ENCODE peak calls at places on chromosomes 1 and 21, in eight cellular contexts. V is fibroblast of gingiva; I is pancreas; L is effector CD4-positive, alpha-beta T cell; K is stimulated activated naive B cell treated with anti-CD40 and anti-IgM and Interleukin-4, amounts not matched to agents 10 μg/mL and 1 μg/mL and 100 μg/mL, for 72 hours; O is neural crest cell; S is astrocyte; J is T-helper 2 cell. N is an unnamed sample.

GRCh38 chr1:53616511-53616910 is 122.5 kb downstream of the GLIS1 start:
- DNase-seq in V (no peak), I (no peak), L (no peak), K (no peak), O (no peak), S (no peak), J (no peak), N (no peak)

GRCh38 chr1:85201340-85202091 is 700 bp upstream of the SYDE2 start:
- DNase-seq in V (peak; percentile 48), I (peak; percentile 72), L (peak; percentile 62), K (peak; percentile 26), O (peak; percentile 67), S (peak; percentile 44), J (peak; percentile 80), N (peak; percentile 11)

GRCh38 chr1:29237906-29238600 is 1.7 kb downstream of the PTPRU start:
- DNase-seq in V (peak; percentile 30), I (no peak), L (no peak), K (no peak), O (peak; percentile 36), S (no peak), J (peak; percentile 45), N (no peak)

GRCh38 chr1:179447489-179447888 is 81.7 kb downstream of the AXDND1 start:
- DNase-seq in V (no peak), I (no peak), L (no peak), K (no peak), O (no peak), S (no peak), J (peak; percentile 8), N (no peak)

GRCh38 chr1:185733818-185734709 is at the start of gene HMCN1:
- DNase-seq in V (peak; percentile 49), I (peak; percentile 62), L (no peak), K (no peak), O (peak; percentile 59), S (peak; percentile 58), J (no peak), N (peak; percentile 33)

GRCh38 chr1:32353886-32354570 is 8.3 kb downstream of the FAM229A start:
- DNase-seq in V (peak; percentile 43), I (no peak), L (no peak), K (no peak), O (no peak), S (peak; percentile 46), J (no peak), N (no peak)

GRCh38 chr1:8571200-8571984 is 246.0 kb downstream of the RERE start:
- DNase-seq in V (peak; percentile 46), I (peak; percentile 47), L (no peak), K (no peak), O (no peak), S (peak; percentile 32), J (no peak), N (no peak)

GRCh38 chr1:17909634-17910033 is 154.5 kb downstream of the ACTL8 start:
- DNase-seq in V (peak; percentile 12), I (peak; percentile 26), L (no peak), K (no peak), O (peak; percentile 6), S (no peak), J (no peak), N (no peak)

GRCh38 chr1:26993237-26994019 is at the start of gene TRNP1:
- DNase-seq in V (peak; percentile 86), I (peak; percentile 78), L (peak; percentile 59), K (peak; percentile 45), O (peak; percentile 73), S (peak; percentile 45), J (peak; percentile 66), N (peak; percentile 29)

GRCh38 chr1:203217668-203218067 is 11.8 kb downstream of the CHIT1 start:
- DNase-seq in V (no peak), I (no peak), L (no peak), K (no peak), O (no peak), S (no peak), J (no peak), N (no peak)

GRCh38 chr1:180181048-180181447 is 26.4 kb downstream of the QSOX1 start:
- DNase-seq in V (no peak), I (no peak), L (no peak), K (no peak), O (peak; percentile 49), S (no peak), J (peak; percentile 12), N (no peak)

GRCh38 chr1:200619894-200620272 is 668 bp downstream of the KIF14 start:
- DNase-seq in V (no peak), I (no peak), L (no peak), K (no peak), O (no peak), S (no peak), J (no peak), N (no peak)

GRCh38 chr1:21904725-21905520 is 32.2 kb downstream of the HSPG2 start:
- DNase-seq in V (peak; percentile 24), I (peak; percentile 88), L (no peak), K (no peak), O (no peak), S (peak; percentile 97), J (peak; percentile 10), N (no peak)

GRCh38 chr1:70334436-70334835 is 20.1 kb downstream of the ANKRD13C start:
- DNase-seq in V (no peak), I (no peak), L (no peak), K (no peak), O (no peak), S (no peak), J (no peak), N (no peak)

GRCh38 chr1:152035406-152036315 is 1.1 kb downstream of the S100A11 start:
- DNase-seq in V (no peak), I (no peak), L (no peak), K (no peak), O (no peak), S (no peak), J (peak; percentile 61), N (no peak)

GRCh38 chr1:44225761-44226160 is 12.5 kb downstream of the DMAP1 start:
- DNase-seq in V (no peak), I (no peak), L (no peak), K (no peak), O (no peak), S (no peak), J (no peak), N (no peak)

GRCh38 chr1:22708777-22709176 is 1.9 kb upstream of the EPHB2 start:
- DNase-seq in V (no peak), I (no peak), L (no peak), K (no peak), O (no peak), S (no peak), J (no peak), N (no peak)

GRCh38 chr1:236311040-236311439 is 29.3 kb upstream of the ERO1B start:
- DNase-seq in V (no peak), I (no peak), L (no peak), K (no peak), O (no peak), S (no peak), J (no peak), N (no peak)

GRCh38 chr1:241706967-241707366 is 54.9 kb downstream of the WDR64 start:
- DNase-seq in V (peak; percentile 47), I (no peak), L (no peak), K (no peak), O (no peak), S (peak; percentile 39), J (peak; percentile 11), N (no peak)

GRCh38 chr1:160085686-160086089 is 4.3 kb downstream of the KCNJ9 start:
- DNase-seq in V (peak; percentile 54), I (peak; percentile 65), L (peak; percentile 62), K (peak; percentile 60), O (peak; percentile 84), S (peak; percentile 15), J (peak; percentile 76), N (peak; percentile 90)

GRCh38 chr1:151596166-151596933 is 15.5 kb upstream of the SNX27 start:
- DNase-seq in V (no peak), I (peak; percentile 66), L (no peak), K (no peak), O (no peak), S (peak; percentile 65), J (no peak), N (no peak)

GRCh38 chr1:204634260-204634910 is 51.2 kb downstream of the LRRN2 start:
- DNase-seq in V (no peak), I (no peak), L (no peak), K (no peak), O (no peak), S (no peak), J (no peak), N (no peak)

GRCh38 chr1:100080331-100080730 is 52.4 kb downstream of the SASS6 start:
- DNase-seq in V (no peak), I (no peak), L (no peak), K (no peak), O (no peak), S (no peak), J (no peak), N (no peak)

GRCh38 chr1:95058974-95059373 is 13.8 kb downstream of the ALG14 start:
- DNase-seq in V (no peak), I (no peak), L (no peak), K (no peak), O (no peak), S (no peak), J (no peak), N (no peak)

GRCh38 chr1:193666485-193667083 is 480.2 kb upstream of the B3GALT2 start:
- DNase-seq in V (no peak), I (no peak), L (no peak), K (no peak), O (no peak), S (no peak), J (no peak), N (no peak)

GRCh38 chr1:116111196-116112021 is at the start of gene MAB21L3:
- DNase-seq in V (no peak), I (no peak), L (no peak), K (no peak), O (no peak), S (no peak), J (no peak), N (no peak)

GRCh38 chr21:42640486-42640885 is 12.9 kb upstream of the PDE9A start:
- DNase-seq in V (no peak), I (peak; percentile 67), L (no peak), K (no peak), O (no peak), S (no peak), J (no peak), N (no peak)

GRCh38 chr21:41747943-41748738 is 18.7 kb downstream of the RIPK4 start:
- DNase-seq in V (no peak), I (no peak), L (no peak), K (no peak), O (no peak), S (no peak), J (no peak), N (no peak)

GRCh38 chr1:175810305-175810704 is 66.9 kb upstream of the TNR start:
- DNase-seq in V (no peak), I (no peak), L (no peak), K (no peak), O (no peak), S (no peak), J (no peak), N (no peak)

GRCh38 chr1:201223852-201224670 is 33.4 kb downstream of the IGFN1 start:
- DNase-seq in V (no peak), I (no peak), L (no peak), K (no peak), O (no peak), S (no peak), J (no peak), N (no peak)

GRCh38 chr1:84078108-84078823 is 65.8 kb upstream of the PRKACB start:
- DNase-seq in V (peak; percentile 14), I (peak; percentile 20), L (peak; percentile 2), K (no peak), O (no peak), S (peak; percentile 34), J (no peak), N (peak; percentile 50)

GRCh38 chr21:34008618-34009017 is 64.8 kb upstream of the MRPS6 start:
- DNase-seq in V (no peak), I (no peak), L (no peak), K (no peak), O (no peak), S (peak; percentile 86), J (peak; percentile 40), N (no peak)

GRCh38 chr1:40305451-40305850 is 11.6 kb downstream of the COL9A2 start:
- DNase-seq in V (no peak), I (no peak), L (no peak), K (no peak), O (no peak), S (no peak), J (peak; percentile 33), N (no peak)

GRCh38 chr1:182739545-182739944 is 50.0 kb upstream of the NPL start:
- DNase-seq in V (no peak), I (no peak), L (no peak), K (no peak), O (peak; percentile 57), S (no peak), J (no peak), N (no peak)

N was measured in globus pallidus.